ENCODE peak calls at places on chromosomes 6 and 20, in five cellular contexts. A is GM23338, M is Caco-2, B is A549, P is Calu3. Q is an unnamed sample.

GRCh38 chr20:48794360-48794759 is 33.4 kb downstream of the PREX1 start:
- DNase-seq in A (peak; percentile 72), M (no peak), B (no peak), P (no peak), Q (peak; percentile 52)

GRCh38 chr6:125363010-125363359 is 61.2 kb upstream of the HDDC2 start:
- DNase-seq in A (peak; percentile 82), M (no peak), B (no peak), P (no peak), Q (no peak)

GRCh38 chr6:109308018-109308492 is 74.2 kb downstream of the CD164 start:
- DNase-seq in A (no peak), M (peak; percentile 81), B (peak; percentile 13), P (no peak), Q (no peak)

GRCh38 chr6:4903751-4904370 is 100.0 kb downstream of the RPP40 start:
- DNase-seq in A (no peak), M (no peak), B (no peak), P (no peak), Q (no peak)

GRCh38 chr6:10404799-10405524 is 9.9 kb downstream of the TFAP2A start:
- DNase-seq in A (peak; percentile 60), M (no peak), B (no peak), P (peak; percentile 11), Q (no peak)

GRCh38 chr6:42314571-42314950 is 96.9 kb upstream of the MRPS10 start:
- DNase-seq in A (no peak), M (no peak), B (no peak), P (no peak), Q (no peak)

GRCh38 chr20:1001981-1002681 is at the start of gene RSPO4:
- DNase-seq in A (peak; percentile 57), M (no peak), B (no peak), P (peak; percentile 8), Q (peak; percentile 18)

GRCh38 chr6:136920216-136920857 is 1.8 kb upstream of the SLC35D3 start:
- DNase-seq in A (no peak), M (no peak), B (no peak), P (no peak), Q (no peak)

GRCh38 chr6:144283781-144284473 is 1.2 kb upstream of the UTRN start:
- DNase-seq in A (peak; percentile 42), M (no peak), B (peak; percentile 13), P (no peak), Q (no peak)

GRCh38 chr20:57090590-57091560 is 175.6 kb downstream of the BMP7 start:
- DNase-seq in A (no peak), M (no peak), B (no peak), P (no peak), Q (no peak)

GRCh38 chr6:52760105-52760765 is 3.0 kb downstream of the GSTA2 start:
- DNase-seq in A (no peak), M (no peak), B (no peak), P (no peak), Q (no peak)
- TF ChIP-seq CTCF in A (no peak), M (no peak), B (no peak), P (no peak), Q (no peak)

GRCh38 chr6:79984261-79984660 is 20.2 kb upstream of the TTK start:
- DNase-seq in A (peak; percentile 56), M (no peak), B (no peak), P (peak; percentile 6), Q (no peak)
- TF ChIP-seq CTCF in A (peak; percentile 57), M (peak; percentile 14), B (no peak), P (no peak), Q (no peak)

DNA sequence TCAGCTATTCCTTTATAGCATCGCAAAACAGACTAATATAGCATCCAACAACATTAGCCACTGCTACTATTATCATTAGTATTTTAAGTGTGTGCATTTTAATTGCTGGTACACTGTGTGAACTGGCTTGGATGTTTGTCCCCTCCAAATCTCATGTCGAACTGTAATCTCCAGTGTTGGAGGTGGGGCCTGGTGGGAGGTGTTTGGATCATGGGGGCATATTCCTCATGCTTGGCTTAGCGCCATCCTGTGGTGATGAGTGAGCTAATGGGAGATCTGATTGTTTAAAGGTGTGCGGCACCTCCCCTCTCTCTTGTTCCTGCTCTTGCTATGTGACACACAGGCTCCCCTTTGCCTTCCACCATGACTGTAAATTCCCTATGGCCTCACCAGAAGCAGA is 12.4 kb upstream of the OSER1 start:
- DNase-seq in A (peak; percentile 79), M (no peak), B (no peak), P (no peak), Q (peak; percentile 23)
- TF ChIP-seq CTCF in A (peak; percentile 76), M (peak; percentile 8), B (no peak), P (no peak), Q (peak; percentile 25)

DNA sequence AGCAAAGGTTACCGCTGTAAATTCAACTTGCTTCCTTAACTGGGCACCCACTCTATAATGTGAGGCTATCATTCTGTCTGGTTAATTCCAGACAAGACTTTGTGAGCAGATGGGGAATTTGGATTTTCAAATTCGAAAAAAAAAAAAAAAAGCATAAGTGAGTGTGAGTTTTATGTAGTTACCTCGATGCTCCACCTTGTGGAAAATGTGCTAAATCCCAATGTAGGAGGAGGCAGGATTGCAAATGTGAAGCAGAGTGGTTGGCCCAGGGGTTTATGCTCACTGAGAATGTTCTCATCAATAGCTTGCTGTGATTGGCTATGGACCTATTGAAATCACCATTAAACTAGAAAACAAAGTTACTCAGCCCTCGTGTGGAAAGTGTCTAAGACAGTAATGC is 150.9 kb upstream of the GMDS start:
- DNase-seq in A (peak; percentile 28), M (no peak), B (no peak), P (no peak), Q (no peak)
- TF ChIP-seq CTCF in A (peak; percentile 44), M (no peak), B (no peak), P (no peak), Q (no peak)

GRCh38 chr6:94323853-94324252 is 904.5 kb upstream of the EPHA7 start:
- DNase-seq in A (peak; percentile 66), M (peak; percentile 39), B (no peak), P (no peak), Q (no peak)
- TF ChIP-seq CTCF in A (peak; percentile 73), M (peak; percentile 25), B (no peak), P (no peak), Q (no peak)

GRCh38 chr20:38515631-38516030 is 43.0 kb downstream of the RALGAPB start:
- DNase-seq in A (no peak), M (no peak), B (no peak), P (no peak), Q (no peak)
- TF ChIP-seq CTCF in A (no peak), M (no peak), B (no peak), P (no peak), Q (no peak)

GRCh38 chr20:64039293-64040160 is 3.5 kb downstream of the C20orf204 start:
- DNase-seq in A (peak; percentile 49), M (peak; percentile 58), B (no peak), P (no peak), Q (peak; percentile 22)
- TF ChIP-seq CTCF in A (no peak), M (no peak), B (no peak), P (no peak), Q (no peak)

DNA sequence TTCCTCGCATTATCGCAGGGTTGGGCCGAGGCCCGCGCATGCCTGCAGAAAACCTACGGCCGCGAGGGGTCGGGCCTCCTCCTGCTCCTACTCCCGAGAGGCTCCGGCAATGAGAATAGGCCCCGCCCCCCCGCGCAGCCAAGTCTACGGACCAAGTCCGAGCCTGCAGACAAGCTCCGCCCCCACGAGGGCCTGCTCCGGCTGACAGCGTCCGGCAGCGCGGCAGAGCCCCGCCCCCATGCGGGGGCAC is 3.1 kb upstream of the GPSM3 start:
- DNase-seq in A (peak; percentile 100), M (peak; percentile 100), B (peak; percentile 86), P (peak; percentile 100), Q (peak; percentile 99)
- TF ChIP-seq CTCF in A (peak; percentile 44), M (peak; percentile 70), B (no peak), P (peak; percentile 45), Q (no peak)

Q was measured in endothelial cell.